ENCODE peak calls at places on chromosomes 5 and 9, in nine cellular contexts. N is stomach; Y is GM12878; S is iPS DF 6.9; H is CD8-positive, alpha-beta memory T cell; G is aorta; M is fibroblast of lung; O is heart right ventricle; D is MM.1S. R is an unnamed sample. For H3K4me1, the result is how much of the 10 kb centered on the place peaks cover.

GRCh38 chr9:137728444-137729311 is 109.9 kb downstream of the EHMT1 start:
- DNase-seq in N (no peak), Y (no peak), S (no peak), H (no peak), G (no peak), M (peak), O (no peak), D (no peak), R (no peak)

GRCh38 chr5:80921026-80921425 is 39.1 kb upstream of the RASGRF2 start:
- DNase-seq in N (no peak), Y (no peak), S (no peak), H (no peak), G (no peak), M (no peak), O (no peak), D (no peak), R (no peak)

GRCh38 chr5:139453683-139454567 is 8.6 kb downstream of the ECSCR start:
- DNase-seq in N (no peak), Y (no peak), S (no peak), H (no peak), G (peak), M (no peak), O (no peak), D (no peak), R (no peak)

GRCh38 chr9:13213337-13213736 is 66.2 kb downstream of the MPDZ start:
- DNase-seq in N (no peak), Y (no peak), S (no peak), H (no peak), G (no peak), M (peak), O (no peak), D (peak), R (no peak)

GRCh38 chr5:155258139-155258538 is 244.6 kb downstream of the KIF4B start:
- DNase-seq in N (no peak), Y (no peak), S (no peak), H (no peak), G (no peak), M (no peak), O (no peak), D (no peak), R (no peak)

GRCh38 chr5:38456657-38457056 is 99.8 kb downstream of the LIFR start:
- DNase-seq in N (no peak), Y (no peak), S (no peak), H (no peak), G (no peak), M (no peak), O (no peak), D (no peak), R (no peak)

GRCh38 chr5:64872044-64872443 is 103.3 kb downstream of the CWC27 start:
- DNase-seq in N (no peak), Y (no peak), S (no peak), H (no peak), G (no peak), M (peak), O (no peak), D (no peak), R (no peak)

GRCh38 chr9:135023816-135024405 is 63.6 kb upstream of the OLFM1 start:
- DNase-seq in N (no peak), Y (no peak), S (no peak), H (no peak), G (peak), M (no peak), O (no peak), D (no peak), R (no peak)

GRCh38 chr5:144191998-144192397 is 21.3 kb downstream of the KCTD16 start:
- DNase-seq in N (no peak), Y (peak), S (no peak), H (peak), G (no peak), M (peak), O (no peak), D (peak), R (no peak)

GRCh38 chr9:16521868-16522381 is 348.5 kb downstream of the BNC2 start:
- DNase-seq in N (no peak), Y (no peak), S (no peak), H (no peak), G (no peak), M (peak), O (peak), D (no peak), R (no peak)

GRCh38 chr9:34555002-34555348 is 32.2 kb upstream of the ENHO start:
- DNase-seq in N (no peak), Y (no peak), S (no peak), H (no peak), G (peak), M (peak), O (no peak), D (no peak), R (no peak)

GRCh38 chr5:56751914-56752313 is 63.4 kb upstream of the MAP3K1 start:
- DNase-seq in N (no peak), Y (no peak), S (no peak), H (no peak), G (no peak), M (no peak), O (no peak), D (no peak), R (no peak)

GRCh38 chr5:146005723-146006122 is 69.3 kb downstream of the SH3RF2 start:
- DNase-seq in N (no peak), Y (no peak), S (no peak), H (no peak), G (no peak), M (no peak), O (no peak), D (no peak), R (no peak)

GRCh38 chr9:74496819-74497749 is at the start of gene RORB:
- DNase-seq in N (peak), Y (no peak), S (no peak), H (peak), G (peak), M (peak), O (peak), D (peak), R (peak)

GRCh38 chr5:147434049-147434448 is 75.8 kb downstream of the DPYSL3 start:
- DNase-seq in N (no peak), Y (no peak), S (no peak), H (no peak), G (no peak), M (no peak), O (no peak), D (no peak), R (no peak)

GRCh38 chr9:124399999-124400940 is 15.0 kb downstream of the PSMB7 start:
- DNase-seq in N (no peak), Y (no peak), S (no peak), H (no peak), G (no peak), M (no peak), O (no peak), D (no peak), R (no peak)

GRCh38 chr9:68998812-68999211 is 15.1 kb downstream of the PRKACG start:
- DNase-seq in N (no peak), Y (no peak), S (no peak), H (no peak), G (no peak), M (no peak), O (no peak), D (no peak), R (no peak)

GRCh38 chr5:125411163-125412050 is 665.0 kb upstream of the ZNF608 start:
- DNase-seq in N (peak), Y (peak), S (no peak), H (no peak), G (no peak), M (peak), O (peak), D (peak), R (no peak)

GRCh38 chr9:3868012-3868411 is 342.2 kb upstream of the RFX3 start:
- DNase-seq in N (no peak), Y (no peak), S (no peak), H (no peak), G (no peak), M (peak), O (no peak), D (no peak), R (no peak)

GRCh38 chr5:142079243-142079642 is 29.3 kb upstream of the NDFIP1 start:
- DNase-seq in N (no peak), Y (no peak), S (no peak), H (no peak), G (no peak), M (no peak), O (no peak), D (no peak), R (no peak)

GRCh38 chr5:128844354-128844923 is 120.8 kb upstream of the SLC27A6 start:
- DNase-seq in N (no peak), Y (no peak), S (no peak), H (no peak), G (no peak), M (peak), O (no peak), D (peak), R (no peak)

GRCh38 chr5:157362982-157363381 is 97.0 kb upstream of the NIPAL4 start:
- DNase-seq in N (no peak), Y (no peak), S (no peak), H (no peak), G (no peak), M (no peak), O (no peak), D (no peak), R (no peak)

GRCh38 chr9:1098551-1098950 is 48.4 kb downstream of the DMRT2 start:
- DNase-seq in N (no peak), Y (no peak), S (no peak), H (no peak), G (no peak), M (no peak), O (no peak), D (no peak), R (no peak)

GRCh38 chr9:125524522-125524921 is 182.5 kb downstream of the MAPKAP1 start:
- DNase-seq in N (no peak), Y (no peak), S (peak), H (no peak), G (no peak), M (no peak), O (no peak), D (no peak), R (peak)

GRCh38 chr5:38871211-38871610 is 25.4 kb downstream of the OSMR start:
- DNase-seq in N (no peak), Y (no peak), S (no peak), H (no peak), G (no peak), M (peak), O (no peak), D (no peak), R (no peak)

GRCh38 chr5:88724201-88724600 is 158.8 kb downstream of the MEF2C start:
- DNase-seq in N (no peak), Y (no peak), S (no peak), H (no peak), G (no peak), M (peak), O (no peak), D (no peak), R (no peak)

GRCh38 chr9:124180557-124180956 is 77.2 kb upstream of the NEK6 start:
- DNase-seq in N (peak), Y (no peak), S (no peak), H (no peak), G (no peak), M (peak), O (peak), D (no peak), R (no peak)

GRCh38 chr5:116522737-116523136 is 51.9 kb downstream of the SEMA6A start:
- DNase-seq in N (no peak), Y (no peak), S (no peak), H (no peak), G (no peak), M (no peak), O (no peak), D (no peak), R (no peak)
- H3K4me1 ChIP-seq in N (half or more), Y (under half), S (under half), H (under half), G (under half), M (under half), O (under half), D (under half), R (under half)

DNA sequence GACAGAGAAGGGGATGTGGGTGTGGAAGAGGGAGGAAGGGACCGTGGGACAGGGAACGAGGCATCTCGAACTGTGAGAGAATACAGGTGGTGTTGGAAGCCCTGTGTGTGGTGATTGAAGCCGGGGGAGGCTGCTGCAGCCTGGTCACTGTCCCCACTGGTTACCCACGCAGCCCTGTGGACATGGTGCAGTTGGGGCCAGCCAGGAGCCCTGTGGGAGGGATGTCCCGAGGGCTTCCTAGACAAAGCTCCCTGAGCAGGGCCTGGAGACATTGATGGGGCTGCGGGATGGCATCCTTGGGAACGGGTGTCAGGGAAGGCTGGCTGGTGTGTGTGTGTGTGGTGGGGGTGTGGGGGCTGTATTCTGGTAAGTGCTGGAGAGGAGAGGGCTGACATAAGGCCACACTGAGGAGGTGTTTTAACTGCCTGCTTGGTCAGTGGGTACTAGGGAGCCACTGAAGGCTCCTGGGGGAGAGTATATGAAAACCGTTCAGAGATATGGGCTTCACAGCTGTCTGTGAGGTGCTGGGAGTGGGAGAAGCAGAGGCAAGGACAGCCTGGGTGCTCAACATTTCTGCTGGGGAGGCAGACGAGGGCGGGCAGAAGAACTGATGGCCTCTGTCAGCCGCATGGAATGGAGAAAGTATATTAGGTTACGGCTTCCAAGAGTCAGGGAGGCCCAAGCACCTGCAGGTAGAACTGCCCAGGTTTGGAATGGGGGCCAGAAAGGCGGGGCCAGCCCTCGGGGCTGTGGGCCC is 20.0 kb downstream of the WNK2 start:
- DNase-seq in N (no peak), Y (no peak), S (no peak), H (no peak), G (peak), M (no peak), O (no peak), D (no peak), R (no peak)
- H3K4me1 ChIP-seq in N (half or more), Y (under half), S (under half), H (under half), G (under half), M (under half), O (half or more), D (under half), R (under half)

GRCh38 chr9:114000063-114000454 is 78.0 kb downstream of the AMBP start:
- DNase-seq in N (peak), Y (no peak), S (no peak), H (no peak), G (peak), M (no peak), O (peak), D (no peak), R (no peak)
- H3K4me1 ChIP-seq in N (under half), Y (under half), S (under half), H (under half), G (under half), M (under half), O (under half), D (under half), R (under half)

GRCh38 chr9:129382281-129383004 is 204.4 kb upstream of the IER5L start:
- DNase-seq in N (no peak), Y (no peak), S (no peak), H (no peak), G (peak), M (no peak), O (no peak), D (no peak), R (no peak)
- H3K4me1 ChIP-seq in N (under half), Y (under half), S (under half), H (under half), G (under half), M (under half), O (under half), D (under half), R (under half)